ENCODE peak calls at places on chromosomes 16 and 17, in six cellular contexts. N is tibial nerve, Z is GM12891, W is adrenal gland, D is IMR-90, Q is uterus. K is an unnamed sample.

GRCh38 chr17:74773871-74774286 is 2.3 kb downstream of the NAT9 start:
- DNase-seq in Z (no peak), W (peak), D (peak), N (no peak), Q (no peak), K (no peak)

GRCh38 chr17:40477796-40478195 is 23.6 kb downstream of the TNS4 start:
- DNase-seq in N (no peak), Z (no peak), D (no peak), Q (no peak), W (no peak), K (no peak)

GRCh38 chr16:87392823-87393679 is 915 bp downstream of the MAP1LC3B start:
- DNase-seq in Q (peak), D (peak), W (peak), Z (no peak), N (no peak), K (peak)

GRCh38 chr16:47734987-47735594 is 274.0 kb downstream of the PHKB start:
- DNase-seq in Z (no peak), N (no peak), Q (no peak), W (no peak), D (no peak), K (no peak)

GRCh38 chr16:67259705-67260104 is 10.9 kb downstream of the SLC9A5 start:
- DNase-seq in D (no peak), Z (no peak), N (no peak), W (no peak), Q (no peak), K (no peak)

GRCh38 chr16:61480250-61480649 is 556.0 kb downstream of the CDH8 start:
- DNase-seq in D (no peak), Z (no peak), W (no peak), N (no peak), Q (no peak), K (no peak)

GRCh38 chr17:31674717-31675349 is 184.2 kb downstream of the COPRS start:
- DNase-seq in W (no peak), Z (no peak), D (peak), N (no peak), Q (no peak), K (no peak)

GRCh38 chr16:3774819-3775218 is 57.5 kb upstream of the TRAP1 start:
- DNase-seq in N (no peak), W (no peak), D (no peak), Q (no peak), Z (no peak), K (no peak)

GRCh38 chr17:2436516-2436915 is 35.7 kb upstream of the MNT start:
- DNase-seq in D (no peak), N (no peak), W (no peak), Z (no peak), Q (no peak), K (no peak)

GRCh38 chr17:7988750-7989178 is 13.7 kb upstream of the GUCY2D start:
- DNase-seq in Z (peak), D (peak), Q (no peak), W (peak), N (no peak), K (peak)

GRCh38 chr16:68074850-68075249 is 10.3 kb upstream of the NFATC3 start:
- DNase-seq in Q (no peak), N (no peak), D (no peak), Z (peak), W (no peak), K (no peak)

GRCh38 chr17:77382356-77382911 is 241.7 kb downstream of the SEC14L1 start:
- DNase-seq in W (no peak), Q (no peak), N (no peak), D (no peak), Z (no peak), K (no peak)

GRCh38 chr17:73255671-73256181 is 6.0 kb downstream of the CPSF4L start:
- DNase-seq in Q (peak), W (peak), N (no peak), Z (no peak), D (peak), K (peak)

GRCh38 chr16:69724981-69725479 is 1.3 kb downstream of the NQO1 start:
- DNase-seq in N (no peak), Q (no peak), D (no peak), W (no peak), Z (no peak), K (no peak)

GRCh38 chr17:48614904-48615211 is 234 bp downstream of the HOXB8 start:
- DNase-seq in W (no peak), Z (no peak), Q (no peak), N (no peak), D (no peak), K (no peak)

GRCh38 chr17:82716383-82717181 is at the start of gene FN3KRP:
- DNase-seq in N (peak), D (peak), Z (peak), Q (peak), W (peak), K (peak)
- TF ChIP-seq POLR2A in N (no peak), D (peak), Z (peak), Q (peak), W (peak), K (no peak)

DNA sequence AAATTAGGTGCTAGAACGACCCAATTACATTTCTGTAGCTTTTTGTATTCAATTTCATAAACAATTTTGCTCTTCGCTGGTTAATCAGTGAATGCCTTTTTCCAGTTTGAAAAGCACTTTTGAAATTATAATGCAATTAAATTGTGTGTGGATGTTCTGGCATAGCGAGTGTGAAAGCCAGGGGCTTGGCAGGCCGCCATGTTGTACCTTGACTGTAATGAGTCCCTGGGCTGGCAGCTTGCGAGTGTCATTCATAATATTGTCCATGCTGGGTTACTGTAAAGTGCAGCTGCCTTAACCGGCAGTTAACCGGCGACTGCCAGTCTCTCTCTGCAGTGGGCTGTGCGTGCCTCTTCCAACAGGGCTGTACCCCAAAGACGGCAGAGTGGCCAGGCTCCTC is 177.8 kb downstream of the CCDC182 start:
- DNase-seq in Q (no peak), D (no peak), N (no peak), Z (no peak), W (no peak), K (no peak)
- TF ChIP-seq POLR2A in Q (no peak), D (no peak), N (no peak), Z (no peak), W (no peak), K (no peak)

GRCh38 chr16:85917959-85918358 is 19.0 kb downstream of the IRF8 start:
- DNase-seq in Z (no peak), Q (no peak), W (no peak), D (no peak), N (no peak), K (no peak)

GRCh38 chr16:85914423-85914794 is 15.4 kb downstream of the IRF8 start:
- DNase-seq in N (no peak), Q (no peak), D (no peak), Z (no peak), W (no peak), K (no peak)

GRCh38 chr16:85915125-85915845 is 16.3 kb downstream of the IRF8 start:
- DNase-seq in Z (no peak), Q (no peak), W (no peak), N (no peak), D (no peak), K (no peak)

GRCh38 chr16:85917012-85917411 is 18.1 kb downstream of the IRF8 start:
- DNase-seq in Z (no peak), W (no peak), Q (no peak), D (no peak), N (no peak), K (no peak)

GRCh38 chr16:85916141-85916890 is 17.4 kb downstream of the IRF8 start:
- DNase-seq in Q (no peak), N (no peak), Z (no peak), W (peak), D (no peak), K (peak)
- TF ChIP-seq POLR2A in Q (no peak), N (no peak), Z (no peak), W (no peak), D (no peak), K (no peak)

DNA sequence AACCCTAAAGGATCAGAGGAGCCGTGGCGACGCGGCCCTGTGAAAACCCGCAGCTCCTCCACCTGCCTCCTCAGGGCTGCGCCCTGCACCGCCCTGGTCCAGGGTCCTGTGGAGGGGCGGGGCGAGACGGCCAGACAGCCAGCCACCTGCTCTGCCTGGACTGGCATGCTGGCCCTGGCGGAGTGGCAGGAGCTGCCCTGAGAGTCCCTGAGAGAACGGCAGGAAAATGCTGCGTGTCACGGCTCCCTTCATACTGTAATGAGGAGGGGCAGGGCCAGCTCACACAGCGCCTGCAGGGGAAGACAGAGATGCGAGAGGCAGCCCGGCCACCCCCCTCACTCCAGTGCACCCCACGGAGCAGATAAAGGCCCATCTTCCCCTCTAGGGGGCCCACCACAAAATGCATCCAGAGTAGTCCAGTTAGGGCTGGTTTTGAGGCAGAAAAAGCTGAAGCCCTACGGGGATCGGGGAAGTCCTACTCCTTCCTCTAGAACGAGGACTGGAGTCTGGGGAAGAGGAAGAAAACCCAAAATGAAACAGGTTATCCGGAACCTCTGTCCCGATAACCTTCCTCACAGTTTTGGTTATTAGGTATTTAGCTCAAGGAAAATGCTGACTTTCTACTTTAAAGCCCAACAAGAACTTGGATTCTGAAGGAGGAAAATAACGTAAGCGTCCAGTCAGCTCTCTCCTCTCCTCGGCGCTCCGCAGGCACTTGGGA is 97.6 kb upstream of the DNAH17 start:
- DNase-seq in N (no peak), Q (no peak), D (no peak), Z (no peak), W (no peak), K (no peak)
- TF ChIP-seq POLR2A in N (no peak), Q (no peak), D (no peak), Z (peak), W (no peak), K (no peak)

DNA sequence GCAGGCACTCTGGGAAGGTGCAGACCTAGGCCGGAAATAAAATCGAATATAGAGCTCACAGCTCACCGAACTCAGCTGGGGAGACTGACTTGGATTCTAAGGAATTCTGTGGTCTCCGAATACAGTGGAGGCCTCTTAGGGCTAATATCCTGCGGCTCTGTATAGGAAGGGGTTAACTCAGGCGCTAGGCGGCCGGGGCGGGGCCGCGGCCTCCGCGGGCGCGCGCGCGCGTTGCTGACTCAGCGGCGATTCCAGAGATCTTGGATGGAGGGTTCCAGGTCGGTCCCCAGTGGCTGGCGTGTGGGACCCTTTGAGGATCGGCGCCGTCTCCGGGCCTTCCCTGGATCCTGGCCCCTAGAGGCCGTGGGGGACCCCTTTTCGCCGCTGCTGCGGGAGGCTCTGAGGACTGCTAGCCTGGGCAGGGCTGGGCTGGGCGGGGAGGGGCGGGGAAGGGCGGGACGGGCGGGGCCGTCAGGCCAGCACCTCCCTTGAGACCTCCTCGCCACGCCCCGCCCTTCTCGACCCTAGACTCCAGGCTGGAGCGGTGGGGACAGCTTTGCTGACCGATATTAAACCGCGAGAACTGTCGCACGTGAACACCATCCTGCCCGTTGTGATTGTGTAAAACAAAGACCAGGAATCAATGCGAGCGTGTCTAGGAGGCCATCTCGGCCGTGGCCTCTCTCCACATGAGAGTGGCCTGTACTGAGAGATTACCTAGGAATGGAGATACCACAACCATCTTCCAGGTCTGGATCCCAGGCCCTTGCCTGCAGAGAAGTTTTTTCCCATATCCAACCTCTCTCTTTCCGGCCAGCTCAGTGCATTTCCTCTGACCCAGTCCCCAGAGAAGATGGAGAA is 1.4 kb upstream of the PLEKHH3 start:
- DNase-seq in Z (peak), D (peak), Q (peak), W (peak), N (peak), K (peak)
- TF ChIP-seq POLR2A in Z (peak), D (peak), Q (peak), W (peak), N (no peak), K (peak)